ENCODE peak calls at places on chromosome 11, in four cellular contexts. I is GM10248; P is CD8-positive, alpha-beta T cell; L is Caco-2. X is an unnamed sample.

GRCh38 chr11:66283461-66284105 is 5.4 kb downstream of the YIF1A start:
- DNase-seq in L (no peak), I (no peak), P (no peak), X (no peak)

GRCh38 chr11:79940165-79940564 is 499.3 kb upstream of the TENM4 start:
- DNase-seq in L (peak; percentile 45), P (no peak), I (no peak), X (no peak)

GRCh38 chr11:113473983-113474361 is 1.2 kb downstream of the DRD2 start:
- DNase-seq in I (no peak), L (no peak), P (no peak), X (no peak)

GRCh38 chr11:23278121-23278520 is 417.8 kb upstream of the CCDC179 start:
- DNase-seq in P (no peak), L (no peak), I (no peak), X (no peak)

GRCh38 chr11:44243633-44244343 is 66.2 kb downstream of the ALX4 start:
- DNase-seq in I (no peak), L (peak; percentile 93), P (no peak), X (no peak)

GRCh38 chr11:83681045-83681781 is 395.0 kb upstream of the CCDC90B start:
- DNase-seq in P (no peak), I (no peak), L (no peak), X (no peak)

GRCh38 chr11:6735306-6735705 is 36.5 kb downstream of the OR2AG2 start:
- DNase-seq in L (no peak), P (no peak), I (no peak), X (no peak)

GRCh38 chr11:74123008-74123448 is 47.8 kb downstream of the C2CD3 start:
- DNase-seq in I (no peak), L (peak; percentile 79), P (no peak), X (no peak)

GRCh38 chr11:14308114-14308896 is 50.7 kb downstream of the RRAS2 start:
- DNase-seq in P (no peak), I (no peak), L (no peak), X (no peak)

DNA sequence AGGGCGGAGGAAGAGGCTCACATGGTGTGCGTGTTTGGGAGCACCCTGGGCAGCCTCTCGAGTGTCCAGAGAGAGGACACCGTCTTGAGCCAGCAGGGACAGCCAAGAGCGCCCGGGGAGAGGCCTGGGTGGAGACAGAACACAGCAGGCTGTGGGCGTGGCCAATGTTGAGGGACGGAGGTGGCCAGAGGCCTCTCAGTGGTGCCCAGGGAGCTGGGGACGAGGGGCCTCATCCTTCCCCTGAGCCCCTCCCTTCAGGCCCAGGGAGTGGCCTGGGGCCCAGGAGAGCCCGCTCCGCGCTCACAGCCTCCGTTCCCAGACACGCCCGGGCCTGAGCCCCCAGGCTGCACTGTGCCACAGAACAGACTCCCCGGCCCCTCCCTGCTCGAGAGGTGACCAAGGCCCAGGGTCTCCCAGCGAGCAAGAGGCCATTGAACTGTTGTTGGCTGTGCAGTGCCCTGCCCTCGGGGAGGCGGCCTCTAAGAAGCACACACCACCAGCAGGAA is 48.4 kb downstream of the CDKN1C start:
- DNase-seq in P (no peak), L (peak; percentile 85), I (no peak), X (peak; percentile 77)
- TF ChIP-seq CTCF in P (no peak), L (no peak), I (no peak), X (no peak)

DNA sequence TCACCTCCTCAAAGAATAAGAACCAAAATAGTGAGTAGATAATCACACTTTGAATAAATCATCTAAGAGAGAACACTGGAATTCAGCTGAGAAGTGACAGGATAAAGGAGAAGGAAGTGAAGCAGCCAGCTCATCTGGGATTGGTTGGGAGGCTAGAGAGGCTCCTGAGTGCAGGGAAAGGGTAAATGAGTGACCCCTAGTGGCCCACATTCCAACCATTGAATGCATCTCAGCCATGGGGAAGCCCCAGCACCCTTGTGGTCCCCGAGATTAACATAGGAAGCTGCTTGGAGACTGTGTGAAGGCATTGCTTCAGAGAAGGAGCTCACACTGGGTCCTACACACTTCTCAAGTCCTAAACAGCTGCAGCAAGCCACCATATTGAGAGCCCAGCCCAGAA is 82.3 kb downstream of the JRKL start:
- DNase-seq in L (no peak), I (peak; percentile 25), P (no peak), X (no peak)
- TF ChIP-seq CTCF in L (no peak), I (no peak), P (no peak), X (no peak)

GRCh38 chr11:10051868-10052586 is 242.0 kb downstream of the SBF2 start:
- DNase-seq in I (no peak), L (no peak), P (no peak), X (no peak)
- TF ChIP-seq CTCF in I (no peak), L (no peak), P (no peak), X (no peak)

GRCh38 chr11:60762851-60763691 is 6.4 kb downstream of the MS4A15 start:
- DNase-seq in I (peak; percentile 66), L (no peak), P (no peak), X (no peak)
- TF ChIP-seq CTCF in I (peak; percentile 49), L (peak; percentile 47), P (no peak), X (no peak)

DNA sequence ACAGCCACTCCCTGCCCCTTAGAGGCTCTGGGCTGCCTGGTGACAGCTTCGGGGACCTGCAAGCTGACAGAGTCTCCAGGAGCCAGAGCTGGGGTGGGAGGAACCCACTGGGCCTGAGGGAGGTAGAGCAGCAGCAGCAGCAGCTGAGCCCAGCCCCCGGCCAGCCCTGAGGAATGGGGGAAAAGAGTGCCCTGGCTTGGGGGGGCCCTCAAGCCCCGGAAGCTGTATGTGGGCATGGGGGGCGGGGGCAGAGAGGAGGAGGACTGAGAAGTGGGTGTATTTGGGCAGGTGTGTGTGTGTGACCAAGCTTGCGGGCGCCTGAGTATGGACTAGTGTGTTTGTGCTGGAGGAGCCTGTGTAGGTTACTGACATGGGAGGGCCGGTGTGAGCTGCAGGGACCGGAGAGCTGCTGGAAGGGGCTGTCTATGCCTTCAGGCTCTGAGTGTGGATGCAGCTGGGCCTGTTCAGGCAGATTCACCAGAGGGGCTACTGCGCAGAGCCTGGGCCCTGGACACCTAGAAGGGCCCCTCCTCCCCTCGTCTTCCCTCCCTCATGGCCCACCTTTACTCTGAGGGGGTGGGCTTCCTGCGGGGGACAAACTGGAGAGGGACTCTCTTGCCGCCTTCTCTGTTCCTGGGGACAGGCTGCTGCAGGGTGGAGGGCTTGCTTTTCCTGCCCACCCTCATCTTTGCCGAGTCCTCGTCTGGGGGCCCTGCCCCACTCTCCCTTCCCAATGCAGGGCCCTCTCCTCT is 28.0 kb downstream of the ST3GAL4 start:
- DNase-seq in L (no peak), I (no peak), P (no peak), X (no peak)
- TF ChIP-seq CTCF in L (no peak), I (no peak), P (no peak), X (no peak)

GRCh38 chr11:5390210-5390609 is 6.6 kb downstream of the OR51M1 start:
- DNase-seq in I (no peak), L (no peak), P (no peak), X (no peak)
- TF ChIP-seq CTCF in I (no peak), L (no peak), P (no peak), X (no peak)

GRCh38 chr11:8681837-8682218 is 637 bp downstream of the TRIM66 start:
- DNase-seq in L (no peak), I (no peak), P (no peak), X (no peak)

GRCh38 chr11:8684600-8685290 is 2.2 kb downstream of the RPL27A start:
- DNase-seq in L (no peak), P (no peak), I (no peak), X (no peak)

GRCh38 chr11:8685306-8685705 is 2.7 kb downstream of the RPL27A start:
- DNase-seq in L (no peak), P (no peak), I (no peak), X (no peak)

GRCh38 chr11:8683115-8683807 is 669 bp downstream of the RPL27A start:
- DNase-seq in I (no peak), P (no peak), L (no peak), X (no peak)

DNA sequence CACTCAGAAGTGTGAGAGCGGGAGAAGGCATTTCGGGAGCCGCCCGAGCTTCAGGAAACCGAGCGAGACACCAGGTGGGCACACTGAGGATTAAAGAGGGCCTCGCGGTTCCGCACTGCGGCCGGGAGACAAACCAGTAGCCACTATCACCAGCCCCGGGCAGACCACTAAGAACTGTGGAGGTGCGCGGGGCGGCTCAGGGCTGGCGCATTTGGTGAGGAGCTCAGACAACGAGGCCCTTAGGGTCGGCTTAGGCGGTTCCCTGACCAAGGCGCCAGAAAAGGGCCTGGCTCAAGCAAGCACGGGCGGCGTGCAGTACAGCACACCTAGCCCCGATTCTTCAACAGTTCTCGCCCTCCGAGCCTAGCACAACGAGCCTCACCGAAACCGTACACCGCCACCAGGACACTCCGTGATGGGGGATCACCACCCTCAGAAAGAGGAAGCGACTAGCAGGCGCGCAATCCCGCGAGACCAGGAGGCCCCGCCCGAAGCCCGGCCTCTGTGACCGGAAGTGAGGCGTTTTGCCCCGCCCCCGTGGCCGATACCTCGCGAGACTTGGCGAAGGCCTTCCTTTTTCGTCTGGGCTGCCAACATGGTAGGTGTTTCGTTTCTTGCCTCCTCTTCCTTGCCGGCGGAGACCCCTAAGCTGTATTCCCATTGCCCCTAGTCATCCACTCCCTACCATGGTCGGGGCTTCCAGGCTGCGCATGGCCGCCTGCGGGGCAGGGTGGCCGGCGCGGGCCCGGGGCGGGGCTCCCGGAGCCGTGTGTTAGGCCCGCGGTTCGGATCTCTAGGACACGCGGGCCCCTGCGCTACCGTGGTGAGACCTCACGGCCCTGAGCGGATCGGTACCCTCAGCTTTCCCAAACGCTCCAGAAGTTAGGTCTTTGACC is at the start of the genes RPL27A and TRIM66:
- DNase-seq in P (peak; percentile 99), I (peak; percentile 94), L (peak; percentile 98), X (peak; percentile 98)
- TF ChIP-seq CTCF in P (no peak), I (no peak), L (no peak), X (no peak)

GRCh38 chr11:62709262-62710000 is 2.0 kb downstream of the GNG3 start:
- DNase-seq in I (peak; percentile 93), P (peak; percentile 97), L (no peak), X (peak; percentile 92)
- TF ChIP-seq CTCF in I (peak; percentile 9), P (no peak), L (no peak), X (no peak)

DNA sequence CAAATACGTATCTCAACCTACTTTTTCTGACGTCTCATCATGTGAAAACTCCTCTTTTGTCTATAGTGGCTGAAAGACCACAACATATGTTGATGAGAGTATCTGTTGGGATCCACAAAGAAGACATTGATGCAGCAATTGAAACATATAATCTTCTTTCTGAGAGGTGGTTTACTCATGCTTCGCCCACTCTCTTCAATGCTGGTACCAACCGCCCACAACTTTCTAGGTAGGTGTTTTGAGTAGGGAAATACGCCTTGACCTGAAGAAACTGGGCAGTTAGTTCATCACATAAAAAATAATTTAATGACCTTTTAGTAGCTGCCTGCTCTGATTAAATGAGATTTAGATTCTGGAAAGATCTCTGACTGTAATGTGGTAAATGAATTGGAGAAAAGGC is 17.2 kb downstream of the RRM1 start:
- DNase-seq in L (no peak), P (no peak), I (no peak), X (no peak)
- TF ChIP-seq CTCF in L (no peak), P (no peak), I (no peak), X (no peak)

DNA sequence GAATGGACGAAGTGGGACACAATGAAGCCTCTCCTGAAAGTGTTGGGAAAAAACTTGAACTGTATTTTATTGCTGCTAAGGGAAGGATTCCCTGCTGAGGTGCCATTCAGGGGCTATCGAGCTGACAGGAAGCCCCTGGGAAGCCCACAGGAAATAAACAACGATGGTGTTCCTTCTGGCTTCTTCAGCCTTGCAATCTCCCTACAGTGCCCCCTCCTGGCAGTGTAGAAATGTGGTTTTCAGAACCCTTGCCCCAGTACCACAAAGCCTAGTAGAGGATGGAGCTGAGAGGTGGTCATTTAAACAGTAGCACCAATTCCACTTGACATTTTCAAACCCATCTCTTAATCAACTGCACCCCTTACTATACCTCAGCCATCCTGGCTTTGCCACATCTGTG is 676.7 kb upstream of the ARHGAP42 start:
- DNase-seq in I (no peak), P (no peak), L (no peak), X (no peak)
- TF ChIP-seq CTCF in I (no peak), P (no peak), L (no peak), X (no peak)

X was measured in mesothelial cell of epicardium.